ENCODE peak calls at places on chromosomes 3 and 15, in seven cellular contexts. One of them, this sample, is unnamed.

GRCh38 chr3:39383913-39384664 is 919 bp downstream of the SLC25A38 start:
- DNase-seq in SK-N-SH: peak
- DNase-seq in H1: peak
- DNase-seq in HepG2: peak
- DNase-seq in GM12878: peak
- DNase-seq in K562: peak
- DNase-seq in T47D: peak
- DNase-seq in this sample: peak

GRCh38 chr3:176785207-176785606 is 412.1 kb downstream of the TBL1XR1 start:
- DNase-seq in SK-N-SH: no peak
- DNase-seq in GM12878: no peak
- DNase-seq in H1: no peak
- DNase-seq in K562: no peak
- DNase-seq in HepG2: no peak
- DNase-seq in T47D: no peak
- DNase-seq in this sample: no peak

GRCh38 chr3:143436231-143436930 is 316.8 kb downstream of the CHST2 start:
- DNase-seq in SK-N-SH: no peak
- DNase-seq in T47D: no peak
- DNase-seq in H1: no peak
- DNase-seq in GM12878: no peak
- DNase-seq in HepG2: no peak
- DNase-seq in K562: no peak
- DNase-seq in this sample: no peak

GRCh38 chr3:123695152-123695551 is 110.3 kb upstream of the HACD2 start:
- DNase-seq in H1: no peak
- DNase-seq in HepG2: peak
- DNase-seq in SK-N-SH: no peak
- DNase-seq in K562: no peak
- DNase-seq in T47D: no peak
- DNase-seq in GM12878: no peak
- DNase-seq in this sample: no peak

GRCh38 chr3:64399205-64399800 is 174.0 kb upstream of the PRICKLE2 start:
- DNase-seq in HepG2: peak
- DNase-seq in T47D: peak
- DNase-seq in H1: no peak
- DNase-seq in K562: peak
- DNase-seq in GM12878: no peak
- DNase-seq in SK-N-SH: peak
- DNase-seq in this sample: peak

GRCh38 chr15:84648539-84648938 is 5.5 kb downstream of the WDR73 start:
- DNase-seq in K562: no peak
- DNase-seq in SK-N-SH: no peak
- DNase-seq in H1: no peak
- DNase-seq in HepG2: no peak
- DNase-seq in T47D: no peak
- DNase-seq in GM12878: no peak
- DNase-seq in this sample: no peak

GRCh38 chr3:55477306-55478010 is 9.6 kb downstream of the WNT5A start:
- DNase-seq in H1: peak
- DNase-seq in SK-N-SH: no peak
- DNase-seq in GM12878: no peak
- DNase-seq in K562: no peak
- DNase-seq in T47D: no peak
- DNase-seq in HepG2: no peak
- DNase-seq in this sample: no peak

GRCh38 chr3:140276698-140277097 is 341.7 kb downstream of the CLSTN2 start:
- DNase-seq in K562: no peak
- DNase-seq in HepG2: peak
- DNase-seq in GM12878: no peak
- DNase-seq in SK-N-SH: no peak
- DNase-seq in T47D: peak
- DNase-seq in H1: no peak
- DNase-seq in this sample: peak

GRCh38 chr3:196660381-196661166 is 21.1 kb downstream of the NRROS start:
- DNase-seq in HepG2: no peak
- DNase-seq in GM12878: no peak
- DNase-seq in K562: no peak
- DNase-seq in T47D: peak
- DNase-seq in H1: no peak
- DNase-seq in SK-N-SH: no peak
- DNase-seq in this sample: no peak

GRCh38 chr3:182058488-182058887 is 346.8 kb downstream of the SOX2 start:
- DNase-seq in H1: no peak
- DNase-seq in HepG2: no peak
- DNase-seq in GM12878: no peak
- DNase-seq in SK-N-SH: no peak
- DNase-seq in T47D: no peak
- DNase-seq in K562: no peak
- DNase-seq in this sample: no peak

GRCh38 chr15:49103002-49103401 is 52.4 kb downstream of the COPS2 start:
- DNase-seq in GM12878: no peak
- DNase-seq in H1: no peak
- DNase-seq in T47D: no peak
- DNase-seq in HepG2: no peak
- DNase-seq in K562: no peak
- DNase-seq in SK-N-SH: no peak
- DNase-seq in this sample: no peak

GRCh38 chr3:32239638-32240550 is 1.4 kb downstream of the CMTM8 start:
- DNase-seq in GM12878: no peak
- DNase-seq in T47D: peak
- DNase-seq in SK-N-SH: peak
- DNase-seq in HepG2: peak
- DNase-seq in H1: peak
- DNase-seq in K562: peak
- DNase-seq in this sample: peak

GRCh38 chr3:123283657-123284398 is 82.1 kb downstream of the SEC22A start:
- DNase-seq in GM12878: no peak
- DNase-seq in K562: no peak
- DNase-seq in HepG2: no peak
- DNase-seq in H1: no peak
- DNase-seq in SK-N-SH: no peak
- DNase-seq in T47D: no peak
- DNase-seq in this sample: no peak

GRCh38 chr15:33871911-33872760 is 96.2 kb upstream of the CHRM5 start:
- DNase-seq in HepG2: no peak
- DNase-seq in SK-N-SH: peak
- DNase-seq in H1: no peak
- DNase-seq in K562: no peak
- DNase-seq in GM12878: no peak
- DNase-seq in T47D: no peak
- DNase-seq in this sample: no peak

DNA sequence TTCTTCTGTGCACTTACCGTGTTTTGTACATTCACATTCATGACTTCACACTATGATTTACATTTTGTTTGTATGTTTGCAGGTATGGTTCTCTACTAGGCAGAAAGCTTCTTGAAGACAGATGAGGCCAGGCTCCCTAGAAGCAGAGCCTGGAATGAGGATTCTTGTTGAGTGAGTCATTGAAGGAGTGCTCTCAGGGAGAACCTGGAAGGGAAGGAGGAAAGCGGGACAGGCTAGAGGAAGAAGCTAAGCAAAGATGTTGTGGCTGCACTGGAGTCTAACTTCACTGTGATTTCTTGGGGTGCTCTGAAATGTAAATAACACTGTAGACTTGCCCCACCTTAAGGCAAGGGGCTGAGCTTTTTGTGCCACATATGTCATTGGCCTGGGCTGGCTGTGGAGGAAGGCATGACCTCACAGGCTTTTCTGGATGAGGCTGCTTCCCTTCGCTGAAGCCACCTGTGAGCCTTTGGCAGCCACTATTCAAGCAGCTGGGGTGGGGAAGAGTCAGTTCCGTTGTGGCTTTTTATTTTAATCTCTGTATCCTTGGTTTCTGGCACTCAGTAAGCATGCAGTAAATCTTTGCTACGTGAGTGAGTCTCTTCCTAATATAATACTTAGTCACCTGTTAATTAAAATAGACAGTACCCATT is 307.3 kb downstream of the SV2B start:
- DNase-seq in T47D: peak
- DNase-seq in GM12878: no peak
- DNase-seq in HepG2: no peak
- DNase-seq in K562: no peak
- DNase-seq in SK-N-SH: no peak
- DNase-seq in H1: no peak
- DNase-seq in this sample: no peak
- TF ChIP-seq JUND in T47D: no peak
- TF ChIP-seq JUND in GM12878: no peak
- TF ChIP-seq JUND in HepG2: no peak
- TF ChIP-seq JUND in K562: no peak
- TF ChIP-seq JUND in SK-N-SH: peak
- TF ChIP-seq JUND in H1: peak
- TF ChIP-seq JUND in this sample: no peak

GRCh38 chr3:135860761-135861160 is 104.8 kb upstream of the PPP2R3A start:
- DNase-seq in HepG2: no peak
- DNase-seq in K562: no peak
- DNase-seq in T47D: no peak
- DNase-seq in SK-N-SH: no peak
- DNase-seq in GM12878: no peak
- DNase-seq in H1: no peak
- DNase-seq in this sample: no peak
- TF ChIP-seq JUND in HepG2: no peak
- TF ChIP-seq JUND in K562: no peak
- TF ChIP-seq JUND in T47D: no peak
- TF ChIP-seq JUND in SK-N-SH: no peak
- TF ChIP-seq JUND in GM12878: no peak
- TF ChIP-seq JUND in H1: no peak
- TF ChIP-seq JUND in this sample: no peak

GRCh38 chr15:25557916-25558315 is 119.1 kb upstream of the UBE3A start:
- DNase-seq in GM12878: no peak
- DNase-seq in HepG2: no peak
- DNase-seq in K562: no peak
- DNase-seq in SK-N-SH: no peak
- DNase-seq in T47D: no peak
- DNase-seq in H1: no peak
- DNase-seq in this sample: no peak

GRCh38 chr15:25568751-25569150 is 129.9 kb upstream of the UBE3A start:
- DNase-seq in K562: no peak
- DNase-seq in H1: no peak
- DNase-seq in SK-N-SH: no peak
- DNase-seq in T47D: peak
- DNase-seq in HepG2: no peak
- DNase-seq in GM12878: no peak
- DNase-seq in this sample: no peak

GRCh38 chr15:25565470-25566264 is 126.8 kb upstream of the UBE3A start:
- DNase-seq in T47D: no peak
- DNase-seq in GM12878: no peak
- DNase-seq in SK-N-SH: no peak
- DNase-seq in HepG2: no peak
- DNase-seq in H1: no peak
- DNase-seq in K562: no peak
- DNase-seq in this sample: no peak

DNA sequence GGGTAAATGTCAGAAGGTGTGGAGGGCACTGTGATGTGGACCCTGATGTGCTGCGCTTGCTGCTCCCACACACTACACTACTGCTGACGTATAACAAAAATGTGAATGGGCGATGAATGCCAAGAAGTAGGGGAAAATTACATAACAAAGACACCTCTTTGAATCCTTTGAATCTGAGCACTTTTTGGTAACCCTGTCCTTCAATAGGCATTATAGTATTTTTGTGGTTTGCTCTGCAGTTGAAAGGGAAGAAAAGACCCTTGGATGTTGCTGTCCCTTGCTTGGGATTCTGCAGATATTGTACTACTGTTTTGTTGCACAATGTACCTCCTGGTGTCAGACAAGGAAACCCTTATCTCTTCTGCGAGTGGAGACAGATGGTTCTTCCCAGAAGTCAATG is 124.7 kb upstream of the UBE3A start:
- DNase-seq in GM12878: no peak
- DNase-seq in T47D: no peak
- DNase-seq in HepG2: no peak
- DNase-seq in K562: no peak
- DNase-seq in SK-N-SH: no peak
- DNase-seq in H1: no peak
- DNase-seq in this sample: no peak
- TF ChIP-seq JUND in GM12878: no peak
- TF ChIP-seq JUND in T47D: no peak
- TF ChIP-seq JUND in HepG2: no peak
- TF ChIP-seq JUND in K562: no peak
- TF ChIP-seq JUND in SK-N-SH: no peak
- TF ChIP-seq JUND in H1: no peak
- TF ChIP-seq JUND in this sample: no peak

DNA sequence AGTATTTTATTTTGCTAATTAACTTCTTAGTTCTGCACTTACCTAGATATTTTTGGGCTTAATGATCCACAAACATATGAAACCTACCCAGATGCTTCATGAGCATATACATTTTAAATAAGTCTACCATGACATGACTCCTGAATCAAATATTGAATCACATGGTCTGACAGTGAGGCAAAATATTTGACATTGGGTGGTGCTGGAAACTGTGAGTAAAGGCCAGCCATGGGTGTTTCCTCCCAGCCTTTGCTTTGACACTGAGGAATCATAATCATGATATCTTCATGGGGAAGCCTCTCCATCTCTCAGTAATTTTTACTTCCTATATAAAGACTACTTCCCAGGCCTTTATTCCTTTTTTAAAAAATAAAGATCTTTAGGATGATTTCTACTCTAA is 22.8 kb upstream of the SSR3 start:
- DNase-seq in HepG2: no peak
- DNase-seq in T47D: no peak
- DNase-seq in GM12878: no peak
- DNase-seq in SK-N-SH: no peak
- DNase-seq in K562: no peak
- DNase-seq in H1: no peak
- DNase-seq in this sample: no peak
- TF ChIP-seq JUND in HepG2: no peak
- TF ChIP-seq JUND in T47D: no peak
- TF ChIP-seq JUND in GM12878: no peak
- TF ChIP-seq JUND in SK-N-SH: no peak
- TF ChIP-seq JUND in K562: no peak
- TF ChIP-seq JUND in H1: no peak
- TF ChIP-seq JUND in this sample: no peak

DNA sequence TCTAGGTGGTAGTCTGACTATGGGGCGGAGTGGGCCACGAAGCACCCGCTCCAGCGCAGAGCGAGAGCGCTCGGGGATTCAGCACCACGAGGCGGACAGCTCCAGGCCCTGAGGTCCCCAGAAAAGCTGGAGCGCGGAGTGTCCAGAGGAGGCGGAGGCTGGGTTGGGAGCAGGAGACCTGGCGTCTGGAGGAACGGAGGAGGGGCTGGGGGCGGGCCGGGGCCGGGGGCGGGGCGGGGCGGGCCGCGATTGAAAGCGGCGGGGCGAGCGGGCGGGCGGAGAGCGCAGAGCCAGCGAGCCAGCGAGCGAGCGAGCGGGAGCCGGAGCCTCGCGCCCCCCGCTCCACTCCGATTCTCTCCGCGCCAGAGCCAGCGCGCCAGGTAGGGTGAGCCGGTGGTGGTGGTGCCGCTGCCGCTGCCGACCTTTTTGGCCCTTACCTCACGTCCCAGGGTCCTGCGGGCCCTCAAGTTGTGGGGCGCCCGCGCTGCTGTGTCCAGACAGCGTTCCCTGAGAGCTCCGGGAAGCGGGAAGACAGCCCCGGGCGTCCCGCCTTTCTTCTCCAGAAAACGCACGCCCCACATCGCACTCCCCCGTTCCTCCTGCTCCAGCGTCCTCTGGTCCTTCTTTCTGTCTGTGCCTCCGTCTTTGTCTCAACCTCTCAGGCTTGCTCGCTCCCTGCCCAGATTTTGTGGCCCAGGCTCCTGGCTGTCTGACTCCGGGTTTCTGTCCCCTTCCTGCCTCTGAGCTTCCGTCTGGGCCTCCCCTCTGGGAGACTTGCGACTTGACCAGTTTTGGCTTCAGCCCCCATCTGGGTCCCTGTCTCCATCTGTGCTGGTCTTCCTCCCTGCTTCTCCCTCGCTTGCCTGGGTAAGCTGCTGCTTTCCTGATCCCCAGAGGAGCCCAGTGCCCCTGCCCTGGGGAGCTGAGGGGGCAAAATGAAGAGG is at the start of gene GRM2:
- DNase-seq in SK-N-SH: peak
- DNase-seq in GM12878: no peak
- DNase-seq in H1: peak
- DNase-seq in T47D: peak
- DNase-seq in K562: peak
- DNase-seq in HepG2: peak
- DNase-seq in this sample: no peak
- TF ChIP-seq JUND in SK-N-SH: no peak
- TF ChIP-seq JUND in GM12878: no peak
- TF ChIP-seq JUND in H1: peak
- TF ChIP-seq JUND in T47D: no peak
- TF ChIP-seq JUND in K562: no peak
- TF ChIP-seq JUND in HepG2: no peak
- TF ChIP-seq JUND in this sample: no peak